ENCODE peak calls at places on chromosomes 1 and 21, in four cellular contexts. H is mesenchymal stem cell, P is H9, J is neuronal stem cell. W is an unnamed sample.

GRCh38 chr1:171213559-171214454 is 28.7 kb downstream of the FMO2 start:
- DNase-seq in P (peak; percentile 39), H (no peak), J (no peak), W (no peak)

GRCh38 chr1:53107570-53108322 is 34.7 kb downstream of the SLC1A7 start:
- DNase-seq in P (no peak), H (peak; percentile 99), J (no peak), W (peak; percentile 94)

GRCh38 chr1:110152133-110152785 is 2.0 kb downstream of the SLC6A17 start:
- DNase-seq in J (no peak), H (peak; percentile 6), P (no peak), W (peak; percentile 74)

GRCh38 chr21:34640858-34641257 is 25.9 kb upstream of the RCAN1 start:
- DNase-seq in J (no peak), P (no peak), H (peak; percentile 83), W (peak; percentile 85)

GRCh38 chr1:100502052-100502792 is 35.7 kb upstream of the GPR88 start:
- DNase-seq in J (no peak), P (no peak), H (no peak), W (peak; percentile 23)

GRCh38 chr1:6359568-6360496 is 33.7 kb downstream of the ACOT7 start:
- DNase-seq in J (no peak), P (peak; percentile 67), H (peak; percentile 96), W (peak; percentile 88)

GRCh38 chr1:223796210-223796609 is 49.5 kb downstream of the TP53BP2 start:
- DNase-seq in J (no peak), H (no peak), P (no peak), W (no peak)

GRCh38 chr21:41752231-41752681 is 14.6 kb downstream of the RIPK4 start:
- DNase-seq in P (no peak), J (no peak), H (peak; percentile 27), W (peak; percentile 64)

GRCh38 chr1:190154744-190155143 is 322.9 kb downstream of the BRINP3 start:
- DNase-seq in J (no peak), P (no peak), H (no peak), W (no peak)

GRCh38 chr1:203557390-203557789 is 63.4 kb downstream of the OPTC start:
- DNase-seq in H (peak; percentile 80), J (no peak), P (no peak), W (peak; percentile 83)

GRCh38 chr1:167447521-167448136 is 70.7 kb downstream of the CD247 start:
- DNase-seq in J (no peak), P (no peak), H (no peak), W (no peak)

GRCh38 chr1:1625404-1625775 is 6.6 kb upstream of the MMP23B start:
- DNase-seq in J (no peak), H (no peak), P (no peak), W (no peak)

GRCh38 chr1:214587165-214587564 is 15.8 kb upstream of the CENPF start:
- DNase-seq in P (no peak), J (no peak), H (no peak), W (no peak)

GRCh38 chr1:226598455-226598849 is 49.9 kb downstream of the STUM start:
- DNase-seq in P (no peak), J (no peak), H (no peak), W (no peak)

GRCh38 chr1:201328576-201328975 is 45.3 kb downstream of the PKP1 start:
- DNase-seq in H (no peak), J (no peak), P (no peak), W (no peak)

GRCh38 chr1:149933208-149933607 is 3.5 kb downstream of the MTMR11 start:
- DNase-seq in P (no peak), J (no peak), H (no peak), W (no peak)

GRCh38 chr1:153699116-153699515 is 20.6 kb downstream of the NPR1 start:
- DNase-seq in H (peak; percentile 20), J (no peak), P (no peak), W (peak; percentile 35)

GRCh38 chr1:213751064-213751397 is 236.7 kb upstream of the PROX1 start:
- DNase-seq in P (no peak), J (no peak), H (no peak), W (no peak)

GRCh38 chr1:193251950-193252349 is 65.5 kb upstream of the B3GALT2 start:
- DNase-seq in H (no peak), J (no peak), P (no peak), W (no peak)

GRCh38 chr1:195939844-195940243 is 668.4 kb downstream of the KCNT2 start:
- DNase-seq in P (peak; percentile 38), J (peak; percentile 14), H (peak; percentile 9), W (no peak)

GRCh38 chr1:228155596-228156517 is 6.1 kb downstream of the GJC2 start:
- DNase-seq in H (no peak), P (no peak), J (no peak), W (no peak)

GRCh38 chr1:228154021-228154684 is 4.4 kb downstream of the GJC2 start:
- DNase-seq in P (no peak), J (no peak), H (no peak), W (no peak)

GRCh38 chr1:228156518-228156875 is 6.8 kb downstream of the GJC2 start:
- DNase-seq in J (no peak), H (no peak), P (no peak), W (no peak)

GRCh38 chr1:228156941-228157351 is 7.2 kb downstream of the GJC2 start:
- DNase-seq in H (no peak), J (no peak), P (no peak), W (no peak)

GRCh38 chr1:228154685-228155571 is 5.2 kb downstream of the GJC2 start:
- DNase-seq in P (no peak), J (no peak), H (no peak), W (no peak)
- H2BK15ac ChIP-seq in P (no peak overlapping the region), J (no peak overlapping the region), H (no peak overlapping the region), W (no peak overlapping the region)

DNA sequence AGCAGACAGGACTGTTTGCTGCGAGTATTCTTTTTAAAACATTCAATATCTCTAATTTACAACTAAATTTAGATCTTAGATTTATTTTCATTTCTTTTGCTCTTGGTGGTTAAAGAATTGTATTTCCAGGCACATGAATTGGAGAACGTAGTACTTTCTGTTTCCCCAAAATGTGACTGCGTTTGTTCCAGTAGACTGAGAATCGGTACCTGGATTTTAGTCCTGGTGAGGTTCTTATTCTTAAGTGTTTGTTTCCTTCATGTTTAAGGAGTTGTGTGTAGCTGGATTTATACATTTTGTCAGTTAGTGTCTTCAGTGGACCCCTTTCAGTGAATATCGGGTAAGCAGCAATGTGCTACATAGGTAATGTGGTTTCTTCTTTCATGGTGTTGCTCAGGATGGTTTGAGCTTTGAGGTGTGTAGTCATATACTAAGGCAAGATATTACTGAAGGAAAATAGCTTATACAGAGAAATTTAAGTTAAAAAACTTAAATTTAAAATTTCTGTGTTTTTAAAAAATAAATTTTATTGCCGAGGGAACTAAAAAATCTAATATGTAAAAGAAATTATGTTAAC is 6.8 kb downstream of the MIER1 start:
- DNase-seq in P (no peak), H (no peak), J (no peak), W (no peak)
- H3K18ac ChIP-seq in P (no peak overlapping the region), H (no peak overlapping the region), J (no peak overlapping the region), W (no peak overlapping the region)

DNA sequence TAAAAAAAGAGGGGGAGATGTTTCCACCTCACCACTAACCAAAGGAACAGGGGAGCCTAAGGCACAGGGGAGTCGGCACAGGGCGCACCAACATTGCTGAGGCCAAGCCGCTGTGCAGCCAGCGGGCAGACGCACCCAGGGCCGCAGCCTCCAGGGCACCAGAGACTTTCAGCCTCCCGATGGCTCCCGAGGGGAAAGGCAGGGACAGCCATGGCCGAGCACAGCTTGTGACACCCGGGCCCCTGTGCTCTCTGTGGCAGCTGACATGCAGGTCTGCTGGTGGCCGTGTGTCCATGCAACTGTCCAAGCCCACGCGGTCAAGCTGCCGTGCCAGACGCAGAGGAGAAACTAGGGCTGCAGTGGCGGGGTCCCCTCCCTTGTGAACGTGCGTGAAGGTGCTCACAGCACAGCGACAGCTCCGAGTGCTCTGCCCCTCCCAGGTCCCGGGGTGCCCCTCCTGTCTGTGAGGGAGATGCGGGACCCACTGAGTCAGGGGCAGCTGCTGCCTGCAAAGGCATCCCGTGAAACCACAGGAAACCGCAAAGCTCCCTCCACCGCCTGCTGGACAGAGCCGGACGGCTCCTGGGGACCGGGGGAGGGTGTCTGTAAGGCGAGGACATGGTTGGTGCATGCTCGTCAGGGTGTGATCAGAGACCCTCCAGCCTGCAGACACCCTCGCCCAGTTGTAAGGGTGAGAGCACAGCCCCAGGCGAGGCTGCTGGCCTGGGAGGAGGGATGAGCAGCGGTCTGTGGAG is 2.5 kb downstream of the KRTAP10-11 start:
- DNase-seq in P (no peak), J (no peak), H (no peak), W (no peak)
- H2BK15ac ChIP-seq in P (no peak overlapping the region), J (no peak overlapping the region), H (no peak overlapping the region), W (no peak overlapping the region)

GRCh38 chr1:151310986-151311385 is 16.2 kb downstream of the PI4KB start:
- DNase-seq in P (no peak), H (peak; percentile 55), J (no peak), W (peak; percentile 19)
- H3K18ac ChIP-seq in P (no peak overlapping the region), H (peak overlapping the region; percentile 1), J (no peak overlapping the region), W (no peak overlapping the region)

DNA sequence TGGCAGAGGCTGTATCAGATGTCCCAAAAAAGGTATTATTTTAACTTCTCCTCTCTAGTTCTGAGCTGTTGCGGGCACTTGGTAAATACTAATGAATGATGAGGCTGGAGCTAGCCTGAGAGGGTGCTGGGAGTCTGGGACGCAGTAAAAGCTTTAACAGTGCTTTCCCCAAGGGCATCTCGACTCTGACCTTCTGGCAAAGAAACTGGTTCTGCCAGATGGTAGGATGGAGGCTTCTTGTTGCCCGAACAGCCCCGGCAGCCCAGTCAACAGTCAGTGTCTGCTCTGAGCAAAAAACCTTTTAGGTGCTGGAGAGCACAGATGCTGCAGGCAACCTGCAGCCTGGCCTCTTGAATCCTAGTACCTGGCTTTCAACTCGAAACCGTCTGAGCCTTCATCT is 2.5 kb upstream of the PNRC2 start:
- DNase-seq in H (no peak), J (no peak), P (no peak), W (no peak)
- H2BK15ac ChIP-seq in H (no peak overlapping the region), J (no peak overlapping the region), P (no peak overlapping the region), W (no peak overlapping the region)

GRCh38 chr1:230109066-230109465 is 42.0 kb downstream of the GALNT2 start:
- DNase-seq in H (no peak), J (no peak), P (no peak), W (no peak)
- H3K18ac ChIP-seq in H (peak overlapping the region; percentile 35), J (no peak overlapping the region), P (no peak overlapping the region), W (no peak overlapping the region)

GRCh38 chr1:39104158-39105060 is 78.3 kb downstream of the NDUFS5 start:
- DNase-seq in H (peak; percentile 69), P (peak; percentile 54), J (no peak), W (no peak)
- H2BK15ac ChIP-seq in H (peak overlapping the region; percentile 97), P (no peak overlapping the region), J (peak overlapping the region; percentile 92), W (peak overlapping the region; percentile 80)

DNA sequence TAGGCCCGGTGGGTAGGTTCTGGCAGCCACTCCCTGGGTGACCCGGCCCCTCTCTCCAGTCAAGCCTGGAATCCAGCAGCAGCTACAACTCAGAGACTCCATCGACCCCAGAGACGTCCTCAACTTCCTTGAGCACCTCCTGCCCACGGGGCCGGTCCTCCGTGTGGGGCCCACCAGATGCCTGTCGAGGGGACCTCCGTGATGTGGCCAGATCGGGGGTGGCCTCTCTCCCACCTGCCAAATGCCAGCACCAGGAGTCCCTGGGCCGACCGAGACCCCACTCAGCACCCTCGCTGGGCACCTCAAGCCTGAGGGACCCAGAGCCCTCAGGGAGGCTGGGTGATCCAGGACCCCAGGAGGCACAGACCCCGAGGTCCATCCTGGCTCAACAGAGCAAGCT is 2.7 kb downstream of the MIIP start:
- DNase-seq in H (no peak), J (no peak), P (no peak), W (no peak)
- H3K18ac ChIP-seq in H (no peak overlapping the region), J (no peak overlapping the region), P (no peak overlapping the region), W (no peak overlapping the region)

GRCh38 chr1:41576206-41576605 is 91.7 kb upstream of the EDN2 start:
- DNase-seq in H (no peak), J (no peak), P (no peak), W (no peak)
- H2BK15ac ChIP-seq in H (no peak overlapping the region), J (no peak overlapping the region), P (no peak overlapping the region), W (no peak overlapping the region)

W was measured in IMR-90.